ENCODE peak calls at places on chromosome 14, in six cellular contexts. I is NCI-H510A treated with DMSO at 0.1 percent for 48 hours; K is astrocyte of the spinal cord; P is naive thymus-derived CD8-positive, alpha-beta T cell; A is stimulated activated CD8-positive, alpha-beta memory T cell treated with anti-CD3 and anti-CD28 coated beads, Interleukin-7, amount 100 ng/mL, for 1 hour; T is stimulated activated CD4-positive, alpha-beta T cell treated with anti-CD3 and anti-CD28 coated beads, Interleukin-1b, Interleukin-23, amount 100 ng/mL, for 48 hours. O is an unnamed sample.

GRCh38 chr14:68293404-68293803 is 473.8 kb downstream of the RAD51B start:
- DNase-seq in I (no peak), K (no peak), P (peak), A (no peak), T (no peak), O (no peak)

GRCh38 chr14:68630611-68631013 is 162.3 kb downstream of the ZFP36L1 start:
- DNase-seq in I (no peak), K (no peak), P (no peak), A (no peak), T (no peak), O (no peak)

GRCh38 chr14:90611501-90611900 is 204.7 kb downstream of the TTC7B start:
- DNase-seq in I (no peak), K (no peak), P (no peak), A (no peak), T (no peak), O (no peak)

GRCh38 chr14:24150993-24151392 is 3.7 kb downstream of the RNF31 start:
- DNase-seq in I (no peak), K (no peak), P (no peak), A (no peak), T (no peak), O (no peak)

GRCh38 chr14:97719931-97720330 is 922.7 kb downstream of the VRK1 start:
- DNase-seq in I (no peak), K (no peak), P (peak), A (no peak), T (no peak), O (no peak)

GRCh38 chr14:38837333-38838048 is 265.5 kb downstream of the SEC23A start:
- DNase-seq in I (no peak), K (no peak), P (no peak), A (no peak), T (no peak), O (no peak)

GRCh38 chr14:50040401-50040775 is 76.0 kb downstream of the VCPKMT start:
- DNase-seq in I (no peak), K (peak), P (peak), A (no peak), T (peak), O (peak)

GRCh38 chr14:52563120-52563519 is 10.5 kb downstream of the GPR137C start:
- DNase-seq in I (no peak), K (peak), P (no peak), A (no peak), T (no peak), O (no peak)

GRCh38 chr14:33317675-33318074 is 379.0 kb downstream of the NPAS3 start:
- DNase-seq in I (no peak), K (no peak), P (no peak), A (no peak), T (no peak), O (no peak)

GRCh38 chr14:22836301-22837058 is at the start of gene MMP14:
- DNase-seq in I (no peak), K (peak), P (no peak), A (no peak), T (no peak), O (no peak)

GRCh38 chr14:94850332-94851211 is 80.7 kb upstream of the GSC start:
- DNase-seq in I (no peak), K (no peak), P (no peak), A (no peak), T (no peak), O (no peak)

GRCh38 chr14:102828201-102828600 is 51.0 kb downstream of the TRAF3 start:
- DNase-seq in I (no peak), K (no peak), P (no peak), A (no peak), T (no peak), O (no peak)

GRCh38 chr14:69458350-69458749 is 26.2 kb upstream of the PLEKHD1 start:
- DNase-seq in I (no peak), K (no peak), P (no peak), A (no peak), T (no peak), O (no peak)

GRCh38 chr14:69323266-69323966 is 63.5 kb downstream of the GALNT16 start:
- DNase-seq in I (no peak), K (no peak), P (no peak), A (no peak), T (no peak), O (no peak)